ENCODE peak calls at places on chromosomes 3 and 15, in seven cellular contexts. O is IMR-90, A is HepG2, L is neural progenitor cell, V is astrocyte, S is PC-3, K is OCI-LY7. P is an unnamed sample.
A peak's percentile ranks its signal among the peaks of the same experiment; 100 is the strongest.

GRCh38 chr3:55675478-55675877 is 188.4 kb upstream of the WNT5A start:
- DNase-seq in O (no peak), A (no peak), L (no peak), V (no peak), S (no peak), K (no peak), P (no peak)

GRCh38 chr3:134332344-134332743 is 41.9 kb downstream of the AMOTL2 start:
- DNase-seq in O (no peak), A (no peak), L (no peak), V (no peak), S (peak; percentile 36), K (no peak), P (no peak)

GRCh38 chr3:193982258-193982659 is 153.7 kb upstream of the HES1 start:
- DNase-seq in O (no peak), A (no peak), L (no peak), V (peak; percentile 85), S (peak; percentile 86), K (no peak), P (peak; percentile 38)

GRCh38 chr15:50824507-50824906 is 59.0 kb upstream of the SPPL2A start:
- DNase-seq in O (no peak), A (no peak), L (no peak), V (no peak), S (no peak), K (no peak), P (peak; percentile 50)

GRCh38 chr15:60655252-60655651 is 176.3 kb upstream of the ICE2 start:
- DNase-seq in O (no peak), A (no peak), L (no peak), V (no peak), S (no peak), K (no peak), P (no peak)

GRCh38 chr3:15221574-15222217 is 15.7 kb downstream of the CAPN7 start:
- DNase-seq in O (no peak), A (no peak), L (no peak), V (no peak), S (no peak), K (no peak), P (no peak)

GRCh38 chr3:61649381-61650170 is 88.2 kb downstream of the PTPRG start:
- DNase-seq in O (no peak), A (no peak), L (no peak), V (no peak), S (no peak), K (no peak), P (no peak)

GRCh38 chr3:176953106-176954080 is 243.9 kb downstream of the TBL1XR1 start:
- DNase-seq in O (peak; percentile 75), A (no peak), L (no peak), V (peak; percentile 51), S (peak; percentile 24), K (no peak), P (peak; percentile 63)

GRCh38 chr3:187062526-187063177 is 76.6 kb downstream of the RPL39L start:
- DNase-seq in O (peak; percentile 78), A (peak; percentile 81), L (no peak), V (peak; percentile 73), S (peak; percentile 86), K (no peak), P (peak; percentile 88)

GRCh38 chr3:146803746-146804145 is 198.6 kb upstream of the PLSCR5 start:
- DNase-seq in O (peak; percentile 60), A (no peak), L (peak; percentile 3), V (peak; percentile 83), S (no peak), K (no peak), P (peak; percentile 89)

GRCh38 chr3:24457719-24458118 is 36.9 kb downstream of the THRB start:
- DNase-seq in O (no peak), A (no peak), L (no peak), V (no peak), S (peak; percentile 89), K (no peak), P (no peak)

GRCh38 chr3:123314409-123315270 is 112.9 kb downstream of the SEC22A start:
- DNase-seq in O (no peak), A (no peak), L (peak; percentile 42), V (no peak), S (no peak), K (peak; percentile 23), P (no peak)

GRCh38 chr15:89874926-89875564 is 18.7 kb downstream of the AP3S2 start:
- DNase-seq in O (peak; percentile 66), A (peak; percentile 46), L (peak; percentile 87), V (peak; percentile 34), S (peak; percentile 82), K (peak; percentile 87), P (peak; percentile 75)

GRCh38 chr3:157094751-157095480 is 65.0 kb downstream of the CCNL1 start:
- DNase-seq in O (peak; percentile 52), A (peak; percentile 81), L (no peak), V (no peak), S (no peak), K (no peak), P (peak; percentile 64)

GRCh38 chr3:194346621-194347020 is 4.5 kb downstream of the CPN2 start:
- DNase-seq in O (peak; percentile 54), A (no peak), L (no peak), V (no peak), S (no peak), K (no peak), P (no peak)

GRCh38 chr3:29279830-29280229 is 1.0 kb upstream of the RBMS3 start:
- DNase-seq in O (peak; percentile 43), A (no peak), L (no peak), V (peak; percentile 24), S (no peak), K (peak; percentile 62), P (peak; percentile 54)

GRCh38 chr15:75714195-75714594 is 1.5 kb upstream of the CSPG4 start:
- DNase-seq in O (no peak), A (no peak), L (no peak), V (no peak), S (no peak), K (no peak), P (no peak)

GRCh38 chr3:101950985-101951733 is 101.8 kb downstream of the NFKBIZ start:
- DNase-seq in O (no peak), A (no peak), L (no peak), V (no peak), S (peak; percentile 80), K (no peak), P (no peak)

GRCh38 chr3:106518516-106518915 is 649.7 kb upstream of the CBLB start:
- DNase-seq in O (peak; percentile 55), A (no peak), L (no peak), V (peak; percentile 67), S (peak; percentile 84), K (no peak), P (peak; percentile 16)

GRCh38 chr15:73936181-73936580 is 9.9 kb downstream of the LOXL1 start:
- DNase-seq in O (peak; percentile 83), A (no peak), L (peak; percentile 43), V (no peak), S (no peak), K (no peak), P (peak; percentile 76)

GRCh38 chr3:58335432-58335947 is 2.8 kb downstream of the PXK start:
- DNase-seq in O (no peak), A (no peak), L (no peak), V (no peak), S (no peak), K (no peak), P (no peak)

GRCh38 chr3:141605883-141606282 is 119.1 kb downstream of the RASA2 start:
- DNase-seq in O (peak; percentile 28), A (no peak), L (no peak), V (no peak), S (no peak), K (no peak), P (no peak)

GRCh38 chr3:65045138-65045537 is 357.3 kb upstream of the ADAMTS9 start:
- DNase-seq in O (no peak), A (no peak), L (no peak), V (no peak), S (no peak), K (no peak), P (no peak)

GRCh38 chr3:60399295-60399694 is 852.0 kb downstream of the FHIT start:
- DNase-seq in O (no peak), A (no peak), L (no peak), V (peak; percentile 8), S (peak; percentile 19), K (no peak), P (no peak)

GRCh38 chr3:55127565-55127964 is 199.7 kb upstream of the LRTM1 start:
- DNase-seq in O (no peak), A (no peak), L (peak; percentile 93), V (no peak), S (no peak), K (no peak), P (no peak)

GRCh38 chr15:96108405-96108804 is 222.1 kb upstream of the NR2F2 start:
- DNase-seq in O (no peak), A (no peak), L (no peak), V (no peak), S (no peak), K (no peak), P (no peak)

DNA sequence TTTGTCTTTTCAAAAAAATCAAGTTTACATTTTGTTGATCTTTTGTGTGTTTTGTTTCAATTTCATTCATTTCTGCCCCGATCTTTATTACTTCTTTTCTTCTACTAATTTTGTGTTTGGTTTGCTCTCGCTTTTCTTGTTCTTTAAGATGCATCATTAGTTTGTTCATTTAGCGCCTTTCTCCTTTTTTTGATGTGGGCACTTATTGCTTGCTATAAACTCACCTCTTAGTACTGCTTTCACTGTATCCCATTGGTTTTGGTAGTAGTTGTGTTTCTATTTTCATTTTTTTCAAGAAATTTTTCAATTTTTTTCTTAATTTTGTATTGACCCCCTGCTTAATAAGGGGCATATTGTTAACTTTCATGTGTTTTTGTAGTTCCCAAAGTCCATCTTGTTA is 34.4 kb downstream of the PRKCI start:
- DNase-seq in O (no peak), A (no peak), L (no peak), V (no peak), S (no peak), K (no peak), P (no peak)
- H3K4me1 ChIP-seq in O (no peaks in the 10 kb centered on the region), A (no peaks in the 10 kb centered on the region), L (no peaks in the 10 kb centered on the region), V (peaks cover 7% of the 10 kb centered on the region), S (peaks cover 8% of the 10 kb centered on the region), K (peaks cover 30% of the 10 kb centered on the region), P (no peaks in the 10 kb centered on the region)

GRCh38 chr15:80351211-80351610 is 53.0 kb upstream of the ARNT2 start:
- DNase-seq in O (no peak), A (no peak), L (no peak), V (no peak), S (no peak), K (no peak), P (no peak)
- H3K4me2 ChIP-seq in O (no peak overlapping the region), A (no peak overlapping the region), L (no peak overlapping the region), V (no peak overlapping the region), S (no peak overlapping the region), K (no peak overlapping the region), P (no peak overlapping the region)

DNA sequence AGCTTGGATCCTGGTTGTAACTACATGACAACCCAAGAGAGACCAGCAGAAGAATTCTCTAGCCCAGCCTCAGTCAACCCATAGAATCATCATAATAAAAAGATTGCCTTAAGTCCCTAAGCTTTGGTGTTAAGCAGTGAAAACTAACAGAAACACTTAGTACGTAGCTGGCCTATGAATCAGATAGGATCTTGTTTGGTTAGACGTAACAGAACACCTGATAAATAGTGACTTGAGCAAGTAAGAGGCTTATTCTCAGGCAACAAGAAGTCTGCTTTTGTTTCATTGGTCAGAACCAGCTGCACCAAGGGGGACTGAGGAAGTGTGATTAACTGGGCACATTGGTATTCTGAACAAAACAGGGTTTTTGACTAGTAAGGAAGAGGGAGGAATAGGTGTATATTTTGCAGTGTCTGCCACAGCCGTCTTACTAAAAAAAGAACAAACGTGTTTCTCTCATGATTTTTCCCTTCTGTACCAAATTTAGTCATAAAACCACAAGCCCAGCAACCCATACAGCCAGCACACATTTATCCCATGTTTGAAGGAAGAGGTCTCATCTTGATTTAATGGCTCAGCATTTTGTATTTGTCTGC is 53.3 kb upstream of the GLCE start:
- DNase-seq in O (peak; percentile 21), A (no peak), L (no peak), V (peak; percentile 4), S (peak; percentile 72), K (no peak), P (no peak)
- H4K20me1 ChIP-seq in O (no peaks in the 10 kb centered on the region), A (no peaks in the 10 kb centered on the region), L (no peaks in the 10 kb centered on the region), V (no peaks in the 10 kb centered on the region), S (no peaks in the 10 kb centered on the region), K (no peaks in the 10 kb centered on the region), P (no peaks in the 10 kb centered on the region)

GRCh38 chr3:67301556-67301955 is 303.4 kb downstream of the KBTBD8 start:
- DNase-seq in O (peak; percentile 39), A (no peak), L (no peak), V (no peak), S (no peak), K (no peak), P (no peak)
- H3K4me1 ChIP-seq in O (no peaks in the 10 kb centered on the region), A (peaks cover 39% of the 10 kb centered on the region), L (peaks cover 3% of the 10 kb centered on the region), V (no peaks in the 10 kb centered on the region), S (no peaks in the 10 kb centered on the region), K (no peaks in the 10 kb centered on the region), P (no peaks in the 10 kb centered on the region)

P was measured in fibroblast of lung.